ENCODE peak calls at places on chromosome 1, in four cellular contexts. C, Q, B and S are unnamed samples.

GRCh38 chr1:23446644-23447310 is 22.2 kb upstream of the TCEA3 start:
- DNase-seq in C (no peak), Q (no peak), B (no peak), S (no peak)

GRCh38 chr1:44261475-44261853 is 48.2 kb downstream of the DMAP1 start:
- DNase-seq in B (no peak), Q (no peak), C (no peak), S (no peak)

GRCh38 chr1:14482784-14483183 is 115.7 kb upstream of the KAZN start:
- DNase-seq in C (no peak), Q (no peak), B (no peak), S (no peak)

GRCh38 chr1:25787477-25788043 is 12.4 kb upstream of the SELENON start:
- DNase-seq in Q (no peak), B (no peak), C (no peak), S (no peak)

GRCh38 chr1:240107058-240107684 is 15.5 kb downstream of the FMN2 start:
- DNase-seq in Q (no peak), B (no peak), C (no peak), S (no peak)

GRCh38 chr1:107829083-107829771 is 135.8 kb downstream of the VAV3 start:
- DNase-seq in C (no peak), Q (no peak), B (no peak), S (no peak)

GRCh38 chr1:1684031-1684681 is 8.4 kb downstream of the SLC35E2B start:
- DNase-seq in C (peak), Q (peak), B (no peak), S (no peak)

GRCh38 chr1:14128096-14128495 is 428.1 kb downstream of the PRDM2 start:
- DNase-seq in Q (no peak), C (no peak), B (no peak), S (no peak)

GRCh38 chr1:8818325-8818775 is 910 bp upstream of the RERE start:
- DNase-seq in Q (no peak), B (no peak), C (peak), S (no peak)

GRCh38 chr1:177164380-177165068 is at the start of gene ASTN1:
- DNase-seq in C (no peak), B (no peak), Q (no peak), S (no peak)

GRCh38 chr1:172969611-172970010 is 81.1 kb downstream of the TNFSF18 start:
- DNase-seq in Q (no peak), C (no peak), B (no peak), S (peak)